ENCODE peak calls at places on chromosomes 1 and 21, in ten cellular contexts. V is Calu3; N is pulmonary artery endothelial cell; G is GM18507; J is lower lobe of right lung; K is esophagus squamous epithelium; T is GM03348; L is cardiac fibroblast; I is activated effector memory CD4-positive, alpha-beta T cell treated with Interleukin-2 at 50 U/mL for 16 hours; Q is astrocyte of the spinal cord. Z is an unnamed sample.
A peak's percentile ranks its signal among the peaks of the same experiment; 100 is the strongest.

GRCh38 chr1:30748699-30749401 is 8.7 kb downstream of the LAPTM5 start:
- DNase-seq in I (no peak), N (no peak), G (no peak), V (no peak), L (no peak), T (no peak), K (no peak), Q (no peak), J (peak; percentile 45), Z (no peak)

GRCh38 chr1:205444931-205445652 is 10.8 kb downstream of the BLACAT1 start:
- DNase-seq in N (no peak), I (no peak), Q (no peak), L (peak; percentile 86), K (no peak), J (no peak), T (no peak), V (no peak), G (no peak), Z (no peak)

GRCh38 chr1:115192200-115192767 is 103.0 kb upstream of the TSPAN2 start:
- DNase-seq in Q (no peak), V (no peak), I (no peak), L (no peak), J (no peak), K (no peak), G (no peak), T (no peak), N (no peak), Z (no peak)

GRCh38 chr21:27787046-27787445 is 820.2 kb upstream of the ADAMTS5 start:
- DNase-seq in N (no peak), Q (no peak), V (no peak), G (no peak), T (no peak), I (no peak), K (no peak), L (no peak), J (no peak), Z (no peak)

GRCh38 chr21:35904995-35905972 is 155.0 kb downstream of the SETD4 start:
- DNase-seq in L (peak; percentile 67), Q (no peak), K (no peak), N (no peak), I (no peak), V (no peak), J (no peak), G (no peak), T (peak; percentile 71), Z (no peak)

GRCh38 chr1:228097333-228098081 is 5.6 kb downstream of the C1orf35 start:
- DNase-seq in K (no peak), V (no peak), Q (no peak), J (no peak), T (no peak), N (no peak), L (no peak), I (no peak), G (no peak), Z (no peak)

GRCh38 chr1:103569493-103569892 is 1.9 kb upstream of the AMY2B start:
- DNase-seq in V (no peak), T (no peak), N (no peak), G (no peak), K (no peak), Q (no peak), J (no peak), I (no peak), L (no peak), Z (no peak)

GRCh38 chr1:89865498-89866385 is 44.9 kb downstream of the LRRC8D start:
- DNase-seq in N (no peak), L (peak; percentile 69), I (no peak), J (no peak), V (peak; percentile 11), G (no peak), Q (peak; percentile 34), T (peak; percentile 72), K (no peak), Z (no peak)

GRCh38 chr1:153397924-153398651 is 7.2 kb upstream of the S100A8 start:
- DNase-seq in J (no peak), L (no peak), V (no peak), T (no peak), Q (no peak), K (no peak), N (no peak), G (no peak), I (no peak), Z (no peak)

GRCh38 chr1:32831878-32832277 is 14.4 kb downstream of the S100PBP start:
- DNase-seq in G (no peak), Q (no peak), J (no peak), T (no peak), L (no peak), V (no peak), I (no peak), N (no peak), K (no peak), Z (no peak)

GRCh38 chr1:11536573-11537379 is 57.8 kb downstream of the DISP3 start:
- DNase-seq in L (no peak), V (no peak), G (no peak), N (no peak), Q (no peak), T (no peak), I (no peak), J (no peak), K (no peak), Z (no peak)

GRCh38 chr1:18951818-18952391 is 4.6 kb downstream of the IFFO2 start:
- DNase-seq in J (no peak), I (peak; percentile 62), T (no peak), Q (no peak), N (no peak), L (peak; percentile 20), K (no peak), V (no peak), G (peak; percentile 65), Z (no peak)

GRCh38 chr1:197619008-197619640 is 156.2 kb downstream of the DENND1B start:
- DNase-seq in T (peak; percentile 7), V (no peak), Q (peak; percentile 45), J (no peak), K (no peak), I (no peak), N (no peak), L (peak; percentile 52), G (no peak), Z (no peak)

GRCh38 chr21:34020005-34020847 is 53.2 kb upstream of the MRPS6 start:
- DNase-seq in T (no peak), K (no peak), V (no peak), G (no peak), N (no peak), J (no peak), Q (no peak), L (no peak), I (no peak), Z (peak; percentile 84)

GRCh38 chr1:233885196-233886028 is 19.1 kb upstream of the SLC35F3 start:
- DNase-seq in N (no peak), I (no peak), T (no peak), J (no peak), K (no peak), L (no peak), Q (peak; percentile 56), V (no peak), G (no peak), Z (no peak)

GRCh38 chr21:34526618-34527290 is 14.7 kb upstream of the KCNE1 start:
- DNase-seq in Q (peak; percentile 100), J (peak; percentile 62), I (no peak), T (peak; percentile 90), G (no peak), L (peak; percentile 100), V (peak; percentile 71), K (no peak), N (peak; percentile 99), Z (no peak)

GRCh38 chr1:65362545-65362944 is 53.2 kb downstream of the DNAJC6 start:
- DNase-seq in J (no peak), I (no peak), G (no peak), Q (no peak), L (no peak), V (peak; percentile 23), K (no peak), N (no peak), T (no peak), Z (no peak)

GRCh38 chr1:204858381-204858821 is 12.3 kb upstream of the NFASC start:
- DNase-seq in Q (no peak), G (no peak), K (no peak), T (peak; percentile 39), I (no peak), L (no peak), V (no peak), J (no peak), N (no peak), Z (no peak)

GRCh38 chr1:22919341-22920025 is 53.2 kb downstream of the LACTBL1 start:
- DNase-seq in L (no peak), J (no peak), N (no peak), K (no peak), G (no peak), I (no peak), V (no peak), Q (no peak), T (peak; percentile 58), Z (no peak)

GRCh38 chr21:31696424-31696823 is 35.5 kb downstream of the SCAF4 start:
- DNase-seq in I (no peak), N (no peak), G (no peak), V (no peak), K (no peak), T (no peak), L (no peak), Q (no peak), J (no peak), Z (no peak)

GRCh38 chr1:207944571-207944970 is 33.6 kb upstream of the CD34 start:
- DNase-seq in N (no peak), L (no peak), G (no peak), Q (peak; percentile 36), K (no peak), I (no peak), J (no peak), V (no peak), T (peak; percentile 45), Z (no peak)

GRCh38 chr1:3680488-3681230 is 28.3 kb downstream of the TP73 start:
- DNase-seq in I (no peak), J (no peak), V (no peak), T (no peak), Q (no peak), G (no peak), L (no peak), K (no peak), N (no peak), Z (no peak)

GRCh38 chr1:4603317-4604110 is 50.9 kb upstream of the AJAP1 start:
- DNase-seq in J (no peak), N (no peak), G (no peak), K (no peak), T (no peak), V (no peak), I (no peak), L (no peak), Q (no peak), Z (no peak)

GRCh38 chr1:169576241-169576933 is 9.9 kb downstream of the F5 start:
- DNase-seq in Q (no peak), G (no peak), T (no peak), J (no peak), L (no peak), N (no peak), K (no peak), V (no peak), I (no peak), Z (no peak)

GRCh38 chr1:26112407-26112775 is 767 bp downstream of the PDIK1L start:
- DNase-seq in Q (no peak), N (no peak), G (no peak), V (no peak), T (no peak), J (no peak), I (no peak), L (no peak), K (no peak), Z (no peak)

GRCh38 chr21:45638707-45639106 is 4.8 kb upstream of the PCBP3 start:
- DNase-seq in T (no peak), K (no peak), L (no peak), N (no peak), I (no peak), Q (no peak), J (no peak), G (no peak), V (no peak), Z (no peak)

GRCh38 chr1:27318596-27318995 is 3.4 kb upstream of the TMEM222 start:
- DNase-seq in N (no peak), V (no peak), Q (no peak), K (no peak), J (no peak), G (no peak), L (no peak), I (no peak), T (peak; percentile 72), Z (no peak)

GRCh38 chr1:30129001-30129408 is 594.4 kb downstream of the MATN1 start:
- DNase-seq in Q (no peak), L (peak; percentile 3), G (no peak), N (no peak), K (no peak), V (no peak), T (no peak), I (no peak), J (no peak), Z (no peak)

Z was measured in SIG-M5.